ENCODE peak calls at places on chromosomes 4 and X, in five cellular contexts. One of them, this sample, is unnamed.

GRCh38 chrX:17500145-17500579 is 125.2 kb downstream of the NHS start:
- DNase-seq in NCI-H1436: no peak
- DNase-seq in WTC11: no peak
- DNase-seq in NCI-H2081: no peak
- DNase-seq in suprapubic skin: no peak
- DNase-seq in this sample: peak

GRCh38 chr4:65370709-65371108 is 299.6 kb downstream of the EPHA5 start:
- DNase-seq in NCI-H1436: no peak
- DNase-seq in WTC11: no peak
- DNase-seq in NCI-H2081: no peak
- DNase-seq in suprapubic skin: no peak
- DNase-seq in this sample: no peak

GRCh38 chrX:1673337-1673736 is 58.5 kb downstream of the ASMT start:
- DNase-seq in NCI-H1436: no peak
- DNase-seq in WTC11: peak
- DNase-seq in NCI-H2081: no peak
- DNase-seq in suprapubic skin: peak
- DNase-seq in this sample: peak

GRCh38 chrX:104370089-104370488 is 115.4 kb upstream of the ESX1 start:
- DNase-seq in NCI-H1436: no peak
- DNase-seq in WTC11: peak
- DNase-seq in NCI-H2081: no peak
- DNase-seq in suprapubic skin: no peak
- DNase-seq in this sample: no peak

GRCh38 chr4:125321709-125322362 is 7.1 kb downstream of the FAT4 start:
- DNase-seq in NCI-H1436: no peak
- DNase-seq in WTC11: no peak
- DNase-seq in NCI-H2081: no peak
- DNase-seq in suprapubic skin: no peak
- DNase-seq in this sample: peak

GRCh38 chr4:105637409-105638258 is 70.9 kb downstream of the INTS12 start:
- DNase-seq in NCI-H1436: peak
- DNase-seq in WTC11: no peak
- DNase-seq in NCI-H2081: peak
- DNase-seq in suprapubic skin: peak
- DNase-seq in this sample: peak

GRCh38 chr4:169351860-169352259 is 81.1 kb upstream of the SH3RF1 start:
- DNase-seq in NCI-H1436: no peak
- DNase-seq in WTC11: no peak
- DNase-seq in NCI-H2081: no peak
- DNase-seq in suprapubic skin: no peak
- DNase-seq in this sample: peak

GRCh38 chr4:8607603-8608481 is 15.3 kb downstream of the CPZ start:
- DNase-seq in NCI-H1436: no peak
- DNase-seq in WTC11: peak
- DNase-seq in NCI-H2081: no peak
- DNase-seq in suprapubic skin: no peak
- DNase-seq in this sample: peak

GRCh38 chr4:8473198-8473919 is 32.8 kb downstream of the TRMT44 start:
- DNase-seq in NCI-H1436: no peak
- DNase-seq in WTC11: no peak
- DNase-seq in NCI-H2081: no peak
- DNase-seq in suprapubic skin: no peak
- DNase-seq in this sample: no peak

GRCh38 chr4:151857368-151857767 is 96.6 kb upstream of the GATB start:
- DNase-seq in NCI-H1436: no peak
- DNase-seq in WTC11: no peak
- DNase-seq in NCI-H2081: no peak
- DNase-seq in suprapubic skin: no peak
- DNase-seq in this sample: peak